ENCODE peak calls at places on chromosomes 6 and 20, in eight cellular contexts. M is uterus, T is gastrocnemius medialis, I is body of pancreas, P is heart left ventricle, H is A549, C is HepG2, Z is testis. L is an unnamed sample.

GRCh38 chr6:84421031-84421430 is 193.6 kb upstream of the CEP162 start:
- DNase-seq in M (no peak), T (no peak), C (no peak), P (no peak), H (no peak), Z (no peak), I (no peak), L (no peak)

GRCh38 chr6:169805242-169805838 is 53.9 kb downstream of the ERMARD start:
- DNase-seq in T (no peak), M (no peak), C (no peak), P (no peak), I (no peak), H (no peak), Z (no peak), L (peak)

GRCh38 chr20:23155141-23155590 is 69.0 kb upstream of the CD93 start:
- DNase-seq in Z (no peak), M (no peak), T (no peak), C (no peak), I (no peak), H (no peak), P (no peak), L (no peak)

GRCh38 chr6:45637611-45638257 is 260.0 kb upstream of the SUPT3H start:
- DNase-seq in C (no peak), T (no peak), M (no peak), H (no peak), I (no peak), P (no peak), Z (no peak), L (no peak)

GRCh38 chr6:21808045-21808470 is 214.5 kb downstream of the SOX4 start:
- DNase-seq in Z (peak), C (no peak), T (no peak), I (no peak), P (peak), H (no peak), M (peak), L (no peak)

GRCh38 chr20:23150304-23151007 is 64.3 kb upstream of the CD93 start:
- DNase-seq in Z (no peak), M (no peak), C (no peak), P (no peak), H (no peak), I (no peak), T (no peak), L (peak)

GRCh38 chr20:63314015-63314471 is 21.1 kb downstream of the COL20A1 start:
- DNase-seq in H (no peak), I (no peak), Z (no peak), P (peak), M (no peak), T (no peak), C (no peak), L (no peak)

GRCh38 chr6:33837971-33838665 is 34.3 kb upstream of the MLN start:
- DNase-seq in Z (peak), M (peak), T (no peak), P (no peak), I (no peak), C (no peak), H (no peak), L (no peak)

GRCh38 chr6:13013681-13014550 is 297.3 kb downstream of the PHACTR1 start:
- DNase-seq in H (no peak), M (no peak), C (no peak), Z (no peak), I (peak), T (no peak), P (peak), L (no peak)

GRCh38 chr20:33914871-33915270 is 78.8 kb upstream of the RALY start:
- DNase-seq in P (no peak), T (no peak), H (peak), M (no peak), C (peak), I (no peak), Z (no peak), L (no peak)

GRCh38 chr6:116876635-116877611 is at the start of gene RFX6:
- DNase-seq in C (no peak), P (no peak), H (peak), I (peak), T (no peak), Z (peak), M (no peak), L (no peak)

GRCh38 chr20:8330785-8331699 is 199.0 kb downstream of the PLCB1 start:
- DNase-seq in T (no peak), P (no peak), Z (no peak), H (no peak), I (no peak), M (no peak), C (peak), L (no peak)

GRCh38 chr6:30325150-30325872 is 1.4 kb upstream of the TRIM39 start:
- DNase-seq in Z (peak), T (peak), P (peak), I (peak), H (peak), M (no peak), C (peak), L (no peak)

GRCh38 chr6:137407816-137408215 is 86.4 kb downstream of the OLIG3 start:
- DNase-seq in T (no peak), I (no peak), C (no peak), M (no peak), P (no peak), Z (no peak), H (no peak), L (no peak)

GRCh38 chr6:143135326-143135725 is 74.6 kb downstream of the AIG1 start:
- DNase-seq in H (no peak), P (no peak), C (no peak), M (no peak), T (no peak), Z (no peak), I (no peak), L (no peak)

GRCh38 chr20:3237011-3237957 is 1.7 kb downstream of the SLC4A11 start:
- DNase-seq in Z (no peak), M (no peak), T (no peak), P (no peak), C (no peak), I (no peak), H (no peak), L (no peak)

GRCh38 chr6:38371312-38371672 is 268.4 kb downstream of the BTBD9 start:
- DNase-seq in M (peak), P (peak), T (peak), H (no peak), C (no peak), Z (no peak), I (no peak), L (no peak)

GRCh38 chr6:18391018-18391417 is 3.9 kb downstream of the RNF144B start:
- DNase-seq in C (no peak), H (no peak), T (no peak), Z (no peak), P (no peak), I (no peak), M (no peak), L (no peak)
- H3K4me3 ChIP-seq in C (no peak), H (no peak), T (peak), Z (no peak), P (no peak), I (no peak), M (no peak), L (no peak)

GRCh38 chr6:127570739-127571389 is 6.1 kb upstream of the C6orf58 start:
- DNase-seq in M (no peak), T (no peak), I (no peak), H (no peak), P (no peak), C (no peak), Z (no peak), L (no peak)
- TF ChIP-seq POLR2A in M (no peak), T (no peak), I (no peak), H (no peak), P (no peak), C (no peak), Z (no peak), L (no peak)

GRCh38 chr6:5946181-5946580 is 60.5 kb downstream of the NRN1 start:
- DNase-seq in P (no peak), C (no peak), I (no peak), Z (no peak), M (no peak), H (no peak), T (no peak), L (no peak)

GRCh38 chr6:5946701-5947100 is 60.0 kb downstream of the NRN1 start:
- DNase-seq in P (no peak), I (no peak), C (no peak), Z (no peak), T (no peak), H (no peak), M (no peak), L (no peak)

GRCh38 chr6:5950448-5950847 is 56.3 kb downstream of the NRN1 start:
- DNase-seq in T (no peak), Z (peak), I (no peak), P (no peak), C (no peak), M (no peak), H (no peak), L (no peak)
- TF ChIP-seq CTCF in T (peak), Z (no peak), I (peak), P (peak), C (peak), M (no peak), H (peak), L (no peak)

GRCh38 chr6:166514196-166514595 is 72.3 kb downstream of the RAMACL start:
- DNase-seq in P (no peak), M (no peak), I (no peak), T (no peak), C (no peak), Z (no peak), H (no peak), L (peak)

GRCh38 chr6:166515072-166515810 is 71.2 kb downstream of the RAMACL start:
- DNase-seq in T (no peak), I (no peak), P (peak), H (peak), Z (no peak), M (no peak), C (peak), L (no peak)

GRCh38 chr6:166520905-166521834 is 65.3 kb downstream of the RAMACL start:
- DNase-seq in I (no peak), C (no peak), Z (no peak), M (no peak), T (no peak), P (no peak), H (no peak), L (no peak)

GRCh38 chr6:166512567-166512966 is 73.9 kb downstream of the RAMACL start:
- DNase-seq in Z (no peak), P (peak), H (no peak), C (no peak), M (no peak), T (no peak), I (no peak), L (peak)

DNA sequence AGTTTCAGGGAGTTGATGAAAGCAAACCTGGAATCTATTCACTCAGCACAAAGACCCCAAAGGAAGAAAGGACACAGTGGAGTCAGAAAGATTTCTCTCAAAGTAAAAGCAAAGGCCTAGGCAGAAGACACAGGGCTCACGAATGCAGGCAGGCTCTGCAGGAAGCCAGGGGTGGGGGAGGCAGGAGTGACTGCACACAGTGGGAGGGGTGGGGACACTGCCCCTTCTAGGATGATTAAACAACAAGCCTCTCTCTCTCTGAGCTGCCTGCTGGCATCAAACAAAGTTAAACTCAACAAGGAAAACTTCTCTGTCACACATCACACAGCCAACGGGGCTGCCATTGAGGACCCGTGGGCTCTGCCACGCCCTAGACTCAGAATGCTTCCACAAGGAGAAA is 70.2 kb downstream of the RAMACL start:
- DNase-seq in Z (no peak), M (no peak), C (no peak), H (no peak), P (no peak), T (no peak), I (no peak), L (no peak)
- H3K4me3 ChIP-seq in Z (no peak), M (no peak), C (no peak), H (no peak), P (no peak), T (no peak), I (no peak), L (no peak)

GRCh38 chr6:44497807-44498206 is 110.3 kb downstream of the CDC5L start:
- DNase-seq in P (no peak), H (no peak), I (no peak), M (no peak), T (no peak), C (no peak), Z (no peak), L (no peak)
- TF ChIP-seq POLR2A in P (no peak), H (no peak), I (no peak), M (no peak), T (no peak), C (no peak), Z (no peak), L (no peak)

GRCh38 chr6:43838276-43839036 is 68.4 kb downstream of the VEGFA start:
- DNase-seq in M (no peak), I (peak), P (peak), Z (peak), C (peak), T (peak), H (peak), L (no peak)
- TF ChIP-seq CTCF in M (no peak), I (peak), P (peak), Z (peak), C (peak), T (peak), H (peak), L (no peak)

DNA sequence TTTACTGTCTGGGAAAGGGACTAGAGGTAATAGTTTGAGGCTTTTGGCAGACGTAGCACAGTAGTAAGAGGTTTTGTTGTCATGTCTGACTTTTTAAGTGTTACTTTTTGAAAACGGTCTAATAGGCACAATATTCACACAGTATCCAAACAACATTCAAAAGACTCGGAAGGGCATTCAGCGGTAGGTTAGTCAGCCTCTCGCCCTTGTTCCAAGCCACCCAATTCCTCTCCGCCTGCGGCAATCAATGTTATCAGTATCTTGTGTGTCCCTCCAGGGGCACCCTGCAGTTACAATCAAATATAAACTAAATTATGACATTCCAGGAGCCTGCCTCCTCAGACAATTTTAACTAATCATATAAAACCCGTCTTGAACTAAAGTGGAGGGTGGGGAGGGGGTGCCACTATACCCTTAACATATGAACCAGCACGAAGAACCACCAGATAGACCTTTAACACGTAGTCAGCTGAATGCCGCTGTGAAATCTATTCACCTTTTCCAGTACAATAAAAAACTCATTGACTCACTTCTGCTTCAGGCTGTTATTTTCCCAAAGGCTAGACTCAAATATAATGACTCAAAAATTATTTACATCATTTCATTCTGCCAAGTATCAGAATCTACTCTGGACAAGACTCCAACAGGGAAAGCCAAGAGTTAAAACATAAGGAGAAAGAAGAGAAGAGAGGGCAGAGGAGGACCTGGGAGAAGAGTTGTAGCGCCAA is 1.7 kb downstream of the TENT5A start:
- DNase-seq in H (no peak), Z (no peak), M (no peak), T (no peak), C (no peak), I (no peak), P (no peak), L (no peak)
- H3K4me3 ChIP-seq in H (peak), Z (peak), M (peak), T (peak), C (peak), I (peak), P (peak), L (peak)

GRCh38 chr20:50731055-50731929 is at the start of gene PARD6B:
- DNase-seq in C (peak), P (peak), I (peak), H (peak), M (peak), T (peak), Z (peak), L (peak)
- TF ChIP-seq POLR2A in C (peak), P (peak), I (peak), H (peak), M (peak), T (peak), Z (peak), L (no peak)

DNA sequence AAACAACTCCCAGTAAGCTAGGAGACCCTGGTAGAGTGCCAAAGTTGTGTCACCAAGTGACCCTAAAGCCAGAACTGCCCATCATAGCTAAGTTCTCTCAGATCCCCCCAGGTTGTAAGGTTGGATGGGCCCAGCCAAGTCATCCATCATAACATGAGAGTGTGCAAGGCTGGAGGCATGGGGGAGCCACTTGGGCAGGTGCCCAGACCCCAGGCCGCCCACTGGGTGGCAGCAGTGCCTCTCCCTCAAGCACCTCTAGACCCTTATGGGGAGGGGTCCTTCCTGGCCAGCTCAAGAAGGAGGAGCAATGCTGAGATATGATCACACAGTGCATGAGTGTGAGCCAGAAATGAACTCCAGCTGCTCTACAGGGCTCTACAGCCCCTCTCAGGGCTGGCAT is 154.5 kb downstream of the MYLK4 start:
- DNase-seq in I (no peak), T (no peak), P (no peak), H (no peak), C (no peak), Z (no peak), M (no peak), L (no peak)
- TF ChIP-seq CTCF in I (no peak), T (no peak), P (peak), H (no peak), C (peak), Z (no peak), M (no peak), L (no peak)

DNA sequence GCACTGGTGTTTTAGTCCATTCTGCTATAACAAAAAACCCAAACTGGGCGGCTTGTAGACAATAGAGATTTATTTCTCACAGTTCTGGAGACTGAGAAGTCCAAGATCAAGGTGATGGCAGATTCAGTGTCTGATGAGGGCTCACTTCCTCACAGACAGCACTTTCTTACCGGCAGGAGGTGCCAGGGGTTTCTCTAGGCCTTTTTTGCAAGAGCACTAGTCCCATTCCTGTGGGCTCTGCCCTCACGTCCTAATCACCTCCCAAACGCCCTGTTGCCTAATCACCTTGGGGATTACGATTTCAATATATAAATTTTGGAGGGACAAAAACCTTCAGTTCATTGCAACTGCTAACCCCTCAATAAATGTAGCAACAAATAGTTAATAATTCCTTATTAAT is 140.0 kb upstream of the SGK1 start:
- DNase-seq in Z (no peak), T (no peak), H (no peak), M (no peak), I (no peak), P (no peak), C (no peak), L (no peak)
- H3K4me3 ChIP-seq in Z (no peak), T (no peak), H (no peak), M (no peak), I (no peak), P (no peak), C (no peak), L (no peak)

L was measured in lower leg skin.